ENCODE peak calls at places on chromosomes 3 and 15, in nine cellular contexts. T is Kasumi-1; S is tibial artery; P is occipital lobe; X is RPMI7951; G is stimulated activated CD8-positive, alpha-beta memory T cell treated with anti-CD3 and anti-CD28 coated beads, Interleukin-12 subunit alpha, Interleukin-12 subunit beta, amount 100 ng/mL, for 4 hours; H is T-helper 2 cell; Z is NCI-H1417; U is T-helper 9 cell. F is an unnamed sample.

GRCh38 chr15:84033793-84034553 is 201.6 kb upstream of the GOLGA6L4 start:
- DNase-seq in T (no peak), S (no peak), P (no peak), X (no peak), G (no peak), H (no peak), Z (no peak), U (no peak), F (no peak)

GRCh38 chr15:98824595-98824994 is 176.3 kb downstream of the IGF1R start:
- DNase-seq in T (no peak), S (no peak), P (no peak), X (no peak), G (no peak), H (no peak), Z (no peak), U (no peak), F (no peak)

GRCh38 chr3:193879099-193879863 is 256.7 kb upstream of the HES1 start:
- DNase-seq in T (no peak), S (no peak), P (no peak), X (no peak), G (no peak), H (no peak), Z (peak; percentile 48), U (no peak), F (no peak)

GRCh38 chr15:60480149-60480548 is 1.2 kb upstream of the ICE2 start:
- DNase-seq in T (no peak), S (no peak), P (no peak), X (no peak), G (no peak), H (no peak), Z (no peak), U (no peak), F (no peak)

GRCh38 chr3:197353867-197354180 is 55.4 kb upstream of the DLG1 start:
- DNase-seq in T (no peak), S (no peak), P (no peak), X (peak; percentile 77), G (no peak), H (no peak), Z (no peak), U (no peak), F (no peak)

GRCh38 chr3:62132027-62132590 is 241.2 kb downstream of the FEZF2 start:
- DNase-seq in T (no peak), S (no peak), P (no peak), X (no peak), G (no peak), H (no peak), Z (no peak), U (no peak), F (no peak)

GRCh38 chr15:22851513-22851912 is 13.0 kb downstream of the NIPA2 start:
- DNase-seq in T (no peak), S (no peak), P (no peak), X (no peak), G (no peak), H (no peak), Z (no peak), U (no peak), F (no peak)

GRCh38 chr3:138450704-138451424 is 16.4 kb downstream of the ESYT3 start:
- DNase-seq in T (no peak), S (peak; percentile 5), P (no peak), X (no peak), G (no peak), H (no peak), Z (no peak), U (no peak), F (no peak)

GRCh38 chr3:127141921-127142730 is 50.8 kb upstream of the PRR23E start:
- DNase-seq in T (no peak), S (no peak), P (no peak), X (no peak), G (no peak), H (no peak), Z (peak; percentile 94), U (no peak), F (no peak)

GRCh38 chr3:13158441-13158840 is 85.2 kb upstream of the IQSEC1 start:
- DNase-seq in T (no peak), S (no peak), P (no peak), X (no peak), G (no peak), H (no peak), Z (no peak), U (no peak), F (no peak)

GRCh38 chr3:30894521-30895289 is at the start of gene GADL1:
- DNase-seq in T (peak; percentile 31), S (peak; percentile 25), P (no peak), X (peak; percentile 48), G (no peak), H (no peak), Z (no peak), U (no peak), F (no peak)

GRCh38 chr15:84057714-84058331 is 177.8 kb upstream of the GOLGA6L4 start:
- DNase-seq in T (no peak), S (no peak), P (no peak), X (no peak), G (no peak), H (no peak), Z (no peak), U (no peak), F (no peak)

GRCh38 chr3:42123012-42123581 is 31.9 kb downstream of the TRAK1 start:
- DNase-seq in T (no peak), S (no peak), P (no peak), X (peak; percentile 31), G (no peak), H (no peak), Z (peak; percentile 7), U (no peak), F (no peak)

GRCh38 chr3:120244834-120245225 is 40.2 kb downstream of the GPR156 start:
- DNase-seq in T (no peak), S (no peak), P (no peak), X (no peak), G (no peak), H (no peak), Z (peak; percentile 70), U (no peak), F (no peak)

GRCh38 chr3:22269827-22270226 is 518.8 kb upstream of the ZNF385D start:
- DNase-seq in T (no peak), S (peak; percentile 18), P (no peak), X (peak; percentile 69), G (no peak), H (no peak), Z (peak; percentile 0), U (no peak), F (no peak)

GRCh38 chr3:17032407-17033034 is 147.8 kb downstream of the PLCL2 start:
- DNase-seq in T (peak; percentile 39), S (no peak), P (no peak), X (peak; percentile 28), G (no peak), H (no peak), Z (peak; percentile 41), U (no peak), F (no peak)

GRCh38 chr3:108914774-108915641 is 38.7 kb downstream of the GUCA1C start:
- DNase-seq in T (peak; percentile 69), S (peak; percentile 23), P (peak; percentile 10), X (peak; percentile 70), G (peak; percentile 18), H (peak; percentile 40), Z (peak; percentile 84), U (peak; percentile 41), F (peak; percentile 13)

GRCh38 chr3:183464480-183464879 is 36.1 kb upstream of the MCF2L2 start:
- DNase-seq in T (no peak), S (no peak), P (no peak), X (no peak), G (no peak), H (no peak), Z (no peak), U (no peak), F (no peak)

GRCh38 chr3:141385386-141386079 is 17.2 kb downstream of the ZBTB38 start:
- DNase-seq in T (no peak), S (no peak), P (no peak), X (no peak), G (no peak), H (no peak), Z (no peak), U (no peak), F (no peak)

GRCh38 chr3:26369133-26369532 is 253.4 kb upstream of the LRRC3B start:
- DNase-seq in T (no peak), S (no peak), P (no peak), X (no peak), G (no peak), H (no peak), Z (no peak), U (no peak), F (no peak)

GRCh38 chr3:197154-197855 is 742 bp downstream of the CHL1 start:
- DNase-seq in T (no peak), S (no peak), P (peak; percentile 26), X (no peak), G (no peak), H (no peak), Z (peak; percentile 72), U (no peak), F (peak; percentile 47)

GRCh38 chr3:194707176-194707575 is 21.5 kb downstream of the FAM43A start:
- DNase-seq in T (no peak), S (no peak), P (no peak), X (no peak), G (no peak), H (no peak), Z (no peak), U (no peak), F (no peak)

GRCh38 chr3:136428167-136428566 is 178.0 kb downstream of the PCCB start:
- DNase-seq in T (no peak), S (no peak), P (no peak), X (no peak), G (no peak), H (no peak), Z (no peak), U (no peak), F (no peak)

GRCh38 chr3:3107858-3108257 is 2.3 kb downstream of the IL5RA start:
- DNase-seq in T (no peak), S (no peak), P (no peak), X (no peak), G (no peak), H (no peak), Z (no peak), U (no peak), F (no peak)

GRCh38 chr3:3665961-3666640 is 133.1 kb upstream of the LRRN1 start:
- DNase-seq in T (no peak), S (no peak), P (no peak), X (no peak), G (no peak), H (no peak), Z (no peak), U (no peak), F (no peak)

GRCh38 chr3:128845119-128845518 is 34.3 kb upstream of the ACAD9 start:
- DNase-seq in T (peak; percentile 28), S (no peak), P (no peak), X (no peak), G (no peak), H (no peak), Z (peak; percentile 57), U (no peak), F (no peak)

GRCh38 chr3:116423945-116424344 is 21.3 kb downstream of the LSAMP start:
- DNase-seq in T (no peak), S (no peak), P (no peak), X (no peak), G (no peak), H (no peak), Z (peak; percentile 62), U (no peak), F (no peak)

GRCh38 chr3:72274511-72275295 is 489.8 kb upstream of the PROK2 start:
- DNase-seq in T (peak; percentile 50), S (peak; percentile 67), P (no peak), X (peak; percentile 98), G (no peak), H (no peak), Z (no peak), U (no peak), F (no peak)

F was measured in amygdala.